ENCODE peak calls at places on chromosome 10, in eight cellular contexts. One of them, this sample, is unnamed.

GRCh38 chr10:15469066-15469465 is 98.0 kb upstream of the FAM171A1 start:
- DNase-seq in GM12891: no peak
- DNase-seq in testis: no peak
- DNase-seq in heart left ventricle: no peak
- DNase-seq in ovary: no peak
- DNase-seq in H54: no peak
- DNase-seq in upper lobe of left lung: no peak
- DNase-seq in esophagus squamous epithelium: no peak
- DNase-seq in this sample: no peak

GRCh38 chr10:114615600-114616007 is 42.5 kb downstream of the ABLIM1 start:
- DNase-seq in H54: no peak
- DNase-seq in esophagus squamous epithelium: no peak
- DNase-seq in GM12891: no peak
- DNase-seq in upper lobe of left lung: no peak
- DNase-seq in heart left ventricle: no peak
- DNase-seq in ovary: no peak
- DNase-seq in testis: no peak
- DNase-seq in this sample: no peak

GRCh38 chr10:12042409-12042796 is 206 bp downstream of the UPF2 start:
- DNase-seq in ovary: no peak
- DNase-seq in esophagus squamous epithelium: no peak
- DNase-seq in heart left ventricle: peak
- DNase-seq in H54: peak
- DNase-seq in upper lobe of left lung: no peak
- DNase-seq in testis: no peak
- DNase-seq in GM12891: peak
- DNase-seq in this sample: no peak

GRCh38 chr10:17989908-17990767 is 38.4 kb downstream of the SLC39A12 start:
- DNase-seq in esophagus squamous epithelium: no peak
- DNase-seq in GM12891: peak
- DNase-seq in ovary: no peak
- DNase-seq in testis: no peak
- DNase-seq in heart left ventricle: no peak
- DNase-seq in H54: peak
- DNase-seq in upper lobe of left lung: no peak
- DNase-seq in this sample: no peak

GRCh38 chr10:10833955-10834354 is 183.7 kb upstream of the CELF2 start:
- DNase-seq in ovary: no peak
- DNase-seq in GM12891: no peak
- DNase-seq in heart left ventricle: no peak
- DNase-seq in testis: no peak
- DNase-seq in upper lobe of left lung: no peak
- DNase-seq in H54: no peak
- DNase-seq in esophagus squamous epithelium: no peak
- DNase-seq in this sample: no peak

GRCh38 chr10:29106287-29106686 is 182.6 kb upstream of the LYZL1 start:
- DNase-seq in H54: no peak
- DNase-seq in testis: no peak
- DNase-seq in heart left ventricle: no peak
- DNase-seq in GM12891: no peak
- DNase-seq in esophagus squamous epithelium: no peak
- DNase-seq in ovary: no peak
- DNase-seq in upper lobe of left lung: no peak
- DNase-seq in this sample: no peak

GRCh38 chr10:102067091-102067916 is 2.2 kb downstream of the HPS6 start:
- DNase-seq in esophagus squamous epithelium: no peak
- DNase-seq in GM12891: no peak
- DNase-seq in heart left ventricle: no peak
- DNase-seq in upper lobe of left lung: no peak
- DNase-seq in testis: no peak
- DNase-seq in ovary: no peak
- DNase-seq in H54: no peak
- DNase-seq in this sample: no peak

GRCh38 chr10:112365014-112365432 is 8.9 kb upstream of the ACSL5 start:
- DNase-seq in esophagus squamous epithelium: no peak
- DNase-seq in GM12891: no peak
- DNase-seq in H54: no peak
- DNase-seq in upper lobe of left lung: no peak
- DNase-seq in testis: no peak
- DNase-seq in heart left ventricle: no peak
- DNase-seq in ovary: no peak
- DNase-seq in this sample: no peak

GRCh38 chr10:96222441-96222840 is 48.9 kb downstream of the BLNK start:
- DNase-seq in heart left ventricle: no peak
- DNase-seq in ovary: no peak
- DNase-seq in H54: no peak
- DNase-seq in testis: no peak
- DNase-seq in GM12891: no peak
- DNase-seq in upper lobe of left lung: no peak
- DNase-seq in esophagus squamous epithelium: no peak
- DNase-seq in this sample: no peak

GRCh38 chr10:69517271-69517848 is 55.9 kb downstream of the NEUROG3 start:
- DNase-seq in heart left ventricle: no peak
- DNase-seq in ovary: no peak
- DNase-seq in GM12891: no peak
- DNase-seq in H54: no peak
- DNase-seq in testis: no peak
- DNase-seq in upper lobe of left lung: no peak
- DNase-seq in esophagus squamous epithelium: no peak
- DNase-seq in this sample: no peak
- TF ChIP-seq POLR2A in heart left ventricle: no peak
- TF ChIP-seq POLR2A in ovary: no peak
- TF ChIP-seq POLR2A in GM12891: no peak
- TF ChIP-seq POLR2A in H54: no peak
- TF ChIP-seq POLR2A in testis: no peak
- TF ChIP-seq POLR2A in upper lobe of left lung: no peak
- TF ChIP-seq POLR2A in esophagus squamous epithelium: no peak
- TF ChIP-seq POLR2A in this sample: no peak

GRCh38 chr10:62816179-62817119 is at the start of gene EGR2:
- DNase-seq in upper lobe of left lung: peak
- DNase-seq in ovary: peak
- DNase-seq in GM12891: peak
- DNase-seq in esophagus squamous epithelium: peak
- DNase-seq in testis: peak
- DNase-seq in heart left ventricle: peak
- DNase-seq in H54: peak
- DNase-seq in this sample: peak

GRCh38 chr10:62815373-62816111 is 624 bp downstream of the EGR2 start:
- DNase-seq in esophagus squamous epithelium: no peak
- DNase-seq in ovary: peak
- DNase-seq in upper lobe of left lung: no peak
- DNase-seq in GM12891: no peak
- DNase-seq in testis: no peak
- DNase-seq in heart left ventricle: peak
- DNase-seq in H54: no peak
- DNase-seq in this sample: no peak

GRCh38 chr10:62817763-62818425 is 1.7 kb upstream of the EGR2 start:
- DNase-seq in esophagus squamous epithelium: no peak
- DNase-seq in testis: peak
- DNase-seq in upper lobe of left lung: peak
- DNase-seq in H54: peak
- DNase-seq in ovary: peak
- DNase-seq in GM12891: peak
- DNase-seq in heart left ventricle: peak
- DNase-seq in this sample: peak

GRCh38 chr10:62818426-62819011 is 2.4 kb upstream of the EGR2 start:
- DNase-seq in H54: no peak
- DNase-seq in testis: no peak
- DNase-seq in esophagus squamous epithelium: no peak
- DNase-seq in ovary: peak
- DNase-seq in GM12891: no peak
- DNase-seq in heart left ventricle: peak
- DNase-seq in upper lobe of left lung: no peak
- DNase-seq in this sample: no peak

GRCh38 chr10:62817120-62817762 is 1.1 kb upstream of the EGR2 start:
- DNase-seq in testis: peak
- DNase-seq in esophagus squamous epithelium: peak
- DNase-seq in upper lobe of left lung: peak
- DNase-seq in ovary: peak
- DNase-seq in heart left ventricle: peak
- DNase-seq in H54: no peak
- DNase-seq in GM12891: peak
- DNase-seq in this sample: peak
- TF ChIP-seq POLR2A in testis: no peak
- TF ChIP-seq POLR2A in esophagus squamous epithelium: no peak
- TF ChIP-seq POLR2A in upper lobe of left lung: no peak
- TF ChIP-seq POLR2A in ovary: no peak
- TF ChIP-seq POLR2A in heart left ventricle: no peak
- TF ChIP-seq POLR2A in H54: no peak
- TF ChIP-seq POLR2A in GM12891: peak
- TF ChIP-seq POLR2A in this sample: no peak

GRCh38 chr10:70704211-70704610 is 31.9 kb downstream of the ADAMTS14 start:
- DNase-seq in H54: no peak
- DNase-seq in heart left ventricle: no peak
- DNase-seq in testis: no peak
- DNase-seq in upper lobe of left lung: no peak
- DNase-seq in GM12891: no peak
- DNase-seq in ovary: no peak
- DNase-seq in esophagus squamous epithelium: no peak
- DNase-seq in this sample: no peak

GRCh38 chr10:70699063-70699658 is 26.9 kb downstream of the ADAMTS14 start:
- DNase-seq in esophagus squamous epithelium: no peak
- DNase-seq in GM12891: no peak
- DNase-seq in heart left ventricle: no peak
- DNase-seq in testis: no peak
- DNase-seq in H54: no peak
- DNase-seq in upper lobe of left lung: no peak
- DNase-seq in ovary: no peak
- DNase-seq in this sample: no peak

GRCh38 chr10:70695241-70696030 is 23.1 kb downstream of the ADAMTS14 start:
- DNase-seq in heart left ventricle: no peak
- DNase-seq in GM12891: no peak
- DNase-seq in H54: no peak
- DNase-seq in ovary: no peak
- DNase-seq in esophagus squamous epithelium: no peak
- DNase-seq in testis: no peak
- DNase-seq in upper lobe of left lung: no peak
- DNase-seq in this sample: no peak

GRCh38 chr10:70702193-70702763 is 30.0 kb downstream of the ADAMTS14 start:
- DNase-seq in testis: no peak
- DNase-seq in heart left ventricle: no peak
- DNase-seq in ovary: no peak
- DNase-seq in esophagus squamous epithelium: no peak
- DNase-seq in H54: no peak
- DNase-seq in upper lobe of left lung: no peak
- DNase-seq in GM12891: no peak
- DNase-seq in this sample: no peak

DNA sequence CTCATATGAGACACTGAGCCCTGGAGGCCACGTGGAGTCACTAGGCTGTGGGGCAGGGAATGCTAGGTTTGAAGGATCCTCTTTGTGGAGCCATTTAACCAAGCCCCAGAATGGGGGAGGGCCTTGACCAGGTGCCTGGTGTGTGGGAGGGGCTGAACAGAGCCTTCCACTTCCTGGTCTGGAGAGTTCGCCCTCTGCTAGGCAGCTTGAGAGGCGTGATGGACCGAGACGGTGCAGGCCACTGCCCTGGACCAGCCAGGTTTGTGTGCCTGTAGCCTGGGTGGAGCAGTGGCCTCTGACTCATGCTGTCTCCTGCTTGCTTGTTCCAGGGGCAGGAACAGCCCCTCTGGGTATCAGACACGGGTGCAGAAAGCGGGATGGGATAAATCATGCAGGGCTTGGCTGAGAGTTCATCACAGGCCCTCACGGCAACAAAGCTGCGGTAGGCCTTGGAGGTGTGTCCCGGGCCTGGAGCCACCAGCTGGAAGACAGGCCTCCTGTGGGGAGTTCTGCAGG is 27.4 kb downstream of the ADAMTS14 start:
- DNase-seq in testis: no peak
- DNase-seq in H54: peak
- DNase-seq in esophagus squamous epithelium: no peak
- DNase-seq in upper lobe of left lung: no peak
- DNase-seq in heart left ventricle: no peak
- DNase-seq in GM12891: no peak
- DNase-seq in ovary: no peak
- DNase-seq in this sample: no peak
- TF ChIP-seq POLR2A in testis: no peak
- TF ChIP-seq POLR2A in H54: no peak
- TF ChIP-seq POLR2A in esophagus squamous epithelium: no peak
- TF ChIP-seq POLR2A in upper lobe of left lung: no peak
- TF ChIP-seq POLR2A in heart left ventricle: no peak
- TF ChIP-seq POLR2A in GM12891: no peak
- TF ChIP-seq POLR2A in ovary: no peak
- TF ChIP-seq POLR2A in this sample: no peak

GRCh38 chr10:24723788-24724380 is at the start of gene ARHGAP21:
- DNase-seq in esophagus squamous epithelium: no peak
- DNase-seq in heart left ventricle: peak
- DNase-seq in testis: peak
- DNase-seq in ovary: peak
- DNase-seq in H54: no peak
- DNase-seq in upper lobe of left lung: peak
- DNase-seq in GM12891: peak
- DNase-seq in this sample: peak

GRCh38 chr10:24721254-24722106 is 2.2 kb downstream of the ARHGAP21 start:
- DNase-seq in GM12891: no peak
- DNase-seq in testis: peak
- DNase-seq in H54: no peak
- DNase-seq in ovary: peak
- DNase-seq in upper lobe of left lung: peak
- DNase-seq in esophagus squamous epithelium: no peak
- DNase-seq in heart left ventricle: peak
- DNase-seq in this sample: peak

GRCh38 chr10:24722131-24722675 is 1.5 kb downstream of the ARHGAP21 start:
- DNase-seq in H54: no peak
- DNase-seq in heart left ventricle: no peak
- DNase-seq in ovary: no peak
- DNase-seq in esophagus squamous epithelium: no peak
- DNase-seq in upper lobe of left lung: no peak
- DNase-seq in testis: no peak
- DNase-seq in GM12891: no peak
- DNase-seq in this sample: no peak

GRCh38 chr10:24723386-24723787 is 300 bp downstream of the ARHGAP21 start:
- DNase-seq in ovary: no peak
- DNase-seq in testis: peak
- DNase-seq in GM12891: peak
- DNase-seq in upper lobe of left lung: no peak
- DNase-seq in H54: no peak
- DNase-seq in heart left ventricle: no peak
- DNase-seq in esophagus squamous epithelium: no peak
- DNase-seq in this sample: no peak

DNA sequence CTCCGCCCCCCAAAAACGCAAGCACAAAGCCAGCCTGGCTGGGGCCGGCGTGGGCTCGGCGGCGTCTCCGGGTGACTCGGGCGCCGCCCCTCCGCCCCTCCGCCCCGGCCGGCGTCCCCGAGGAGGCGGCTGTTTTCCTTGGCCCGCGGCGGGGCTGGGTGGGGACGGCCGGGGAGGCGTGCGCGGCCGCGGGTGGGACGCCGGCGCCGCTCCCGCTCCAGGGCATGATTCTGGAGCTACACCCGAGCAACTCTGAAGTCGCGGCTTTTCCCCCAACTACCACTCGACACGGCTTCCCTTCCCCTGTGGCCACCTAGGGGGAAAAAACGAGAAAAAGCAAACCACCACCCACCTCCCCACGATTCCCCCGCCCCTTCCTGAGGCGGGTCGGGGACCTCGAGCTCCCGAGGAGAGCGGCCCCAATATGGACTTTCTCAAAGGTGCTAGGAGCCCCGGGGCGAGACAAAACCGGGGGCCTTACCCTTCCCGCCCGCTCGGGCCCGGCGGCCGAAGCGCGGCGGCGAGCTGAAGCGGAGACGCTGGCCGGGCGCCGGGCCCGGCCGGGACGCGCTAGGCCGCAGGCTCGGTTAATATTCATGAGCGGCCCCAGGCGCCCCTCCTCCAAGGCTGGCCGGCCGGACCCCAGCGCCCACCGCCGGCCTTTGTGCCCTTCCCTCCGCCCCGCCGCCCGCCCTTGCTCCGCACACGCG is 856 bp downstream of the ARHGAP21 start:
- DNase-seq in testis: peak
- DNase-seq in GM12891: peak
- DNase-seq in heart left ventricle: peak
- DNase-seq in upper lobe of left lung: peak
- DNase-seq in esophagus squamous epithelium: no peak
- DNase-seq in H54: no peak
- DNase-seq in ovary: peak
- DNase-seq in this sample: peak
- TF ChIP-seq POLR2A in testis: no peak
- TF ChIP-seq POLR2A in GM12891: no peak
- TF ChIP-seq POLR2A in heart left ventricle: no peak
- TF ChIP-seq POLR2A in upper lobe of left lung: no peak
- TF ChIP-seq POLR2A in esophagus squamous epithelium: peak
- TF ChIP-seq POLR2A in H54: peak
- TF ChIP-seq POLR2A in ovary: no peak
- TF ChIP-seq POLR2A in this sample: peak

This sample was measured in body of pancreas.